ENCODE peak calls at places on chromosomes 12 and 14, in six cellular contexts. A is fibroblast of pulmonary artery; B is IMR-90; N is mesendoderm; O is stimulated activated CD4-positive, alpha-beta T cell treated with anti-CD3 and anti-CD28 coated beads, TNF-alpha, amount 100 ng/mL, for 24 hours; J is renal cortical epithelial cell. S is an unnamed sample.

GRCh38 chr12:12474931-12475485 is 87.7 kb downstream of the DUSP16 start:
- DNase-seq in A (peak), N (no peak), B (peak), J (no peak), O (peak), S (peak)

GRCh38 chr12:75856228-75856627 is 175.3 kb downstream of the PHLDA1 start:
- DNase-seq in J (no peak), O (no peak), N (no peak), A (peak), B (no peak), S (no peak)

GRCh38 chr12:65649126-65649525 is 175.2 kb upstream of the HMGA2 start:
- DNase-seq in J (peak), N (no peak), A (peak), O (no peak), B (peak), S (no peak)

GRCh38 chr12:34166427-34167060 is 144.2 kb downstream of the ALG10 start:
- DNase-seq in J (no peak), N (no peak), A (no peak), B (no peak), O (no peak), S (no peak)

GRCh38 chr14:91371011-91371989 is 46.3 kb downstream of the CCDC88C start:
- DNase-seq in N (no peak), J (no peak), A (no peak), O (no peak), B (no peak), S (no peak)

GRCh38 chr12:89733579-89734201 is 25.1 kb upstream of the ATP2B1 start:
- DNase-seq in A (peak), N (no peak), B (peak), J (peak), O (no peak), S (no peak)

GRCh38 chr12:109147954-109148353 is 31.6 kb downstream of the ACACB start:
- DNase-seq in J (peak), N (no peak), A (peak), B (no peak), O (no peak), S (no peak)

GRCh38 chr12:11888029-11888428 is 182.7 kb upstream of the BCL2L14 start:
- DNase-seq in J (no peak), B (no peak), O (no peak), N (no peak), A (no peak), S (no peak)

GRCh38 chr14:66444271-66444987 is 41.7 kb upstream of the CCDC196 start:
- DNase-seq in O (no peak), A (peak), N (peak), B (peak), J (no peak), S (no peak)

S was measured in stimulated activated CD8-positive, alpha-beta memory T cell treated with anti-CD3 and anti-CD28 coated beads, Interleukin-7, amount 100 ng/mL, for 4 hours.